ENCODE peak calls at places on chromosomes 11 and 22, in six cellular contexts. J, U, S, G, D and C are unnamed samples.

GRCh38 chr11:129131361-129131760 is 60.8 kb downstream of the ARHGAP32 start:
- DNase-seq in J (no peak), U (no peak), S (no peak), G (no peak), D (no peak), C (no peak)

GRCh38 chr22:49735411-49736311 is 92.0 kb downstream of the BRD1 start:
- DNase-seq in J (no peak), U (peak), S (no peak), G (no peak), D (no peak), C (no peak)

GRCh38 chr11:66639066-66639813 is 737 bp downstream of the RBM4 start:
- DNase-seq in J (no peak), U (no peak), S (no peak), G (no peak), D (no peak), C (no peak)

GRCh38 chr22:38228873-38229740 is 27.3 kb downstream of the MAFF start:
- DNase-seq in J (no peak), U (peak), S (no peak), G (peak), D (peak), C (no peak)

GRCh38 chr11:3666023-3666530 is 5.1 kb downstream of the CHRNA10 start:
- DNase-seq in J (no peak), U (no peak), S (no peak), G (no peak), D (no peak), C (no peak)

GRCh38 chr22:31987180-31987579 is 42.8 kb downstream of the YWHAH start:
- DNase-seq in J (no peak), U (no peak), S (no peak), G (no peak), D (no peak), C (no peak)

GRCh38 chr11:103488021-103488420 is 378.8 kb downstream of the DYNC2H1 start:
- DNase-seq in J (no peak), U (no peak), S (no peak), G (no peak), D (no peak), C (no peak)

GRCh38 chr11:128323381-128323780 is 264.0 kb downstream of the ETS1 start:
- DNase-seq in J (no peak), U (no peak), S (no peak), G (no peak), D (no peak), C (no peak)

GRCh38 chr11:44372989-44373388 is 63.0 kb upstream of the ALX4 start:
- DNase-seq in J (no peak), U (no peak), S (no peak), G (no peak), D (no peak), C (no peak)